ENCODE peak calls at places on chromosome 20, in five cellular contexts. One of them, this sample, is unnamed.

GRCh38 chr20:49281059-49281912 is 3.4 kb upstream of the ZNFX1 start:
- DNase-seq in cardiac muscle cell: peak; percentile 61
- DNase-seq in foreskin keratinocyte: no peak
- DNase-seq in right lobe of liver: no peak
- DNase-seq in lower lobe of right lung: no peak
- DNase-seq in this sample: no peak

GRCh38 chr20:25397827-25398226 is 7.2 kb upstream of the ABHD12 start:
- DNase-seq in cardiac muscle cell: no peak
- DNase-seq in right lobe of liver: no peak
- DNase-seq in foreskin keratinocyte: peak; percentile 48
- DNase-seq in lower lobe of right lung: no peak
- DNase-seq in this sample: no peak

GRCh38 chr20:63635431-63636141 is 8.7 kb upstream of the GMEB2 start:
- DNase-seq in cardiac muscle cell: no peak
- DNase-seq in lower lobe of right lung: peak; percentile 69
- DNase-seq in right lobe of liver: no peak
- DNase-seq in foreskin keratinocyte: no peak
- DNase-seq in this sample: peak; percentile 68

GRCh38 chr20:21430031-21430430 is 32.7 kb upstream of the NKX2-4 start:
- DNase-seq in foreskin keratinocyte: no peak
- DNase-seq in right lobe of liver: no peak
- DNase-seq in cardiac muscle cell: no peak
- DNase-seq in lower lobe of right lung: no peak
- DNase-seq in this sample: no peak

GRCh38 chr20:24835195-24835594 is 113.9 kb upstream of the CST7 start:
- DNase-seq in right lobe of liver: no peak
- DNase-seq in cardiac muscle cell: no peak
- DNase-seq in lower lobe of right lung: no peak
- DNase-seq in foreskin keratinocyte: no peak
- DNase-seq in this sample: no peak

GRCh38 chr20:57396638-57397003 is 5.4 kb downstream of the RBM38 start:
- DNase-seq in right lobe of liver: no peak
- DNase-seq in foreskin keratinocyte: no peak
- DNase-seq in cardiac muscle cell: no peak
- DNase-seq in lower lobe of right lung: no peak
- DNase-seq in this sample: no peak

GRCh38 chr20:5400164-5400762 is 83.5 kb upstream of the PROKR2 start:
- DNase-seq in foreskin keratinocyte: peak; percentile 13
- DNase-seq in cardiac muscle cell: peak; percentile 49
- DNase-seq in right lobe of liver: no peak
- DNase-seq in lower lobe of right lung: no peak
- DNase-seq in this sample: no peak

GRCh38 chr20:59566631-59567524 is 37.5 kb upstream of the PHACTR3 start:
- DNase-seq in cardiac muscle cell: no peak
- DNase-seq in lower lobe of right lung: no peak
- DNase-seq in foreskin keratinocyte: no peak
- DNase-seq in right lobe of liver: no peak
- DNase-seq in this sample: no peak

GRCh38 chr20:38633577-38634093 is 32.0 kb downstream of the ARHGAP40 start:
- DNase-seq in cardiac muscle cell: peak; percentile 51
- DNase-seq in lower lobe of right lung: peak; percentile 57
- DNase-seq in foreskin keratinocyte: no peak
- DNase-seq in right lobe of liver: peak; percentile 56
- DNase-seq in this sample: peak; percentile 40

GRCh38 chr20:23081263-23081811 is 4.8 kb downstream of the CD93 start:
- DNase-seq in right lobe of liver: no peak
- DNase-seq in foreskin keratinocyte: no peak
- DNase-seq in lower lobe of right lung: no peak
- DNase-seq in cardiac muscle cell: no peak
- DNase-seq in this sample: no peak

GRCh38 chr20:20085071-20085470 is 32.7 kb downstream of the CFAP61 start:
- DNase-seq in right lobe of liver: no peak
- DNase-seq in foreskin keratinocyte: no peak
- DNase-seq in lower lobe of right lung: no peak
- DNase-seq in cardiac muscle cell: no peak
- DNase-seq in this sample: no peak

GRCh38 chr20:59525500-59526241 is 78.7 kb upstream of the PHACTR3 start:
- DNase-seq in right lobe of liver: peak; percentile 56
- DNase-seq in cardiac muscle cell: peak; percentile 61
- DNase-seq in lower lobe of right lung: no peak
- DNase-seq in foreskin keratinocyte: peak; percentile 6
- DNase-seq in this sample: no peak

GRCh38 chr20:39916236-39916635 is 772.8 kb downstream of the MAFB start:
- DNase-seq in cardiac muscle cell: no peak
- DNase-seq in lower lobe of right lung: no peak
- DNase-seq in foreskin keratinocyte: peak; percentile 69
- DNase-seq in right lobe of liver: no peak
- DNase-seq in this sample: no peak

GRCh38 chr20:16258766-16259165 is 314.5 kb downstream of the KIF16B start:
- DNase-seq in lower lobe of right lung: no peak
- DNase-seq in foreskin keratinocyte: no peak
- DNase-seq in cardiac muscle cell: no peak
- DNase-seq in right lobe of liver: no peak
- DNase-seq in this sample: no peak

GRCh38 chr20:50003253-50003656 is 20.5 kb downstream of the SNAI1 start:
- DNase-seq in lower lobe of right lung: no peak
- DNase-seq in cardiac muscle cell: peak; percentile 98
- DNase-seq in right lobe of liver: no peak
- DNase-seq in foreskin keratinocyte: peak; percentile 86
- DNase-seq in this sample: no peak

GRCh38 chr20:39009348-39009747 is 47.2 kb downstream of the DHX35 start:
- DNase-seq in foreskin keratinocyte: no peak
- DNase-seq in cardiac muscle cell: no peak
- DNase-seq in right lobe of liver: no peak
- DNase-seq in lower lobe of right lung: no peak
- DNase-seq in this sample: no peak

GRCh38 chr20:24194133-24194532 is 205.6 kb upstream of the GGTLC1 start:
- DNase-seq in foreskin keratinocyte: no peak
- DNase-seq in right lobe of liver: no peak
- DNase-seq in lower lobe of right lung: no peak
- DNase-seq in cardiac muscle cell: no peak
- DNase-seq in this sample: no peak

GRCh38 chr20:19602660-19603389 is 155.2 kb upstream of the RIN2 start:
- DNase-seq in right lobe of liver: no peak
- DNase-seq in foreskin keratinocyte: no peak
- DNase-seq in cardiac muscle cell: no peak
- DNase-seq in lower lobe of right lung: no peak
- DNase-seq in this sample: no peak

GRCh38 chr20:21323640-21324039 is 20.5 kb downstream of the XRN2 start:
- DNase-seq in cardiac muscle cell: peak; percentile 82
- DNase-seq in right lobe of liver: no peak
- DNase-seq in lower lobe of right lung: no peak
- DNase-seq in foreskin keratinocyte: peak; percentile 86
- DNase-seq in this sample: no peak

GRCh38 chr20:59159091-59159821 is 4.4 kb upstream of the ZNF831 start:
- DNase-seq in cardiac muscle cell: no peak
- DNase-seq in lower lobe of right lung: no peak
- DNase-seq in foreskin keratinocyte: no peak
- DNase-seq in right lobe of liver: no peak
- DNase-seq in this sample: peak; percentile 81

GRCh38 chr20:25282796-25283195 is 34.9 kb downstream of the PYGB start:
- DNase-seq in cardiac muscle cell: no peak
- DNase-seq in foreskin keratinocyte: no peak
- DNase-seq in lower lobe of right lung: peak; percentile 40
- DNase-seq in right lobe of liver: peak; percentile 38
- DNase-seq in this sample: no peak

GRCh38 chr20:53077373-53078205 is 105.4 kb downstream of the TSHZ2 start:
- DNase-seq in lower lobe of right lung: no peak
- DNase-seq in foreskin keratinocyte: peak; percentile 30
- DNase-seq in cardiac muscle cell: peak; percentile 56
- DNase-seq in right lobe of liver: peak; percentile 87
- DNase-seq in this sample: no peak

GRCh38 chr20:59813126-59813947 is 120.1 kb downstream of the SYCP2 start:
- DNase-seq in lower lobe of right lung: no peak
- DNase-seq in right lobe of liver: no peak
- DNase-seq in foreskin keratinocyte: no peak
- DNase-seq in cardiac muscle cell: no peak
- DNase-seq in this sample: no peak

GRCh38 chr20:47719211-47719610 is 66.1 kb downstream of the SULF2 start:
- DNase-seq in foreskin keratinocyte: no peak
- DNase-seq in cardiac muscle cell: no peak
- DNase-seq in lower lobe of right lung: no peak
- DNase-seq in right lobe of liver: no peak
- DNase-seq in this sample: no peak

GRCh38 chr20:10469599-10469998 is 34.5 kb downstream of the SLX4IP start:
- DNase-seq in lower lobe of right lung: no peak
- DNase-seq in foreskin keratinocyte: peak; percentile 68
- DNase-seq in cardiac muscle cell: peak; percentile 93
- DNase-seq in right lobe of liver: no peak
- DNase-seq in this sample: no peak

GRCh38 chr20:57661201-57662027 is 41.2 kb upstream of the ZBP1 start:
- DNase-seq in foreskin keratinocyte: no peak
- DNase-seq in lower lobe of right lung: peak; percentile 46
- DNase-seq in right lobe of liver: peak; percentile 39
- DNase-seq in cardiac muscle cell: no peak
- DNase-seq in this sample: peak; percentile 4

GRCh38 chr20:44963325-44964215 is 2.7 kb upstream of the STK4 start:
- DNase-seq in cardiac muscle cell: no peak
- DNase-seq in foreskin keratinocyte: no peak
- DNase-seq in right lobe of liver: no peak
- DNase-seq in lower lobe of right lung: no peak
- DNase-seq in this sample: no peak

GRCh38 chr20:1207293-1207884 is 4.1 kb downstream of the C20orf202 start:
- DNase-seq in cardiac muscle cell: no peak
- DNase-seq in right lobe of liver: no peak
- DNase-seq in foreskin keratinocyte: no peak
- DNase-seq in lower lobe of right lung: no peak
- DNase-seq in this sample: no peak

GRCh38 chr20:1211954-1212497 is 8.8 kb downstream of the C20orf202 start:
- DNase-seq in lower lobe of right lung: no peak
- DNase-seq in foreskin keratinocyte: no peak
- DNase-seq in right lobe of liver: no peak
- DNase-seq in cardiac muscle cell: no peak
- DNase-seq in this sample: no peak

GRCh38 chr20:1210501-1210900 is 7.2 kb downstream of the C20orf202 start:
- DNase-seq in foreskin keratinocyte: peak; percentile 9
- DNase-seq in cardiac muscle cell: no peak
- DNase-seq in right lobe of liver: no peak
- DNase-seq in lower lobe of right lung: no peak
- DNase-seq in this sample: no peak

GRCh38 chr20:1206749-1207148 is 3.5 kb downstream of the C20orf202 start:
- DNase-seq in foreskin keratinocyte: no peak
- DNase-seq in lower lobe of right lung: no peak
- DNase-seq in right lobe of liver: no peak
- DNase-seq in cardiac muscle cell: no peak
- DNase-seq in this sample: no peak

GRCh38 chr20:1209447-1210387 is 6.5 kb downstream of the C20orf202 start:
- DNase-seq in lower lobe of right lung: no peak
- DNase-seq in right lobe of liver: no peak
- DNase-seq in cardiac muscle cell: no peak
- DNase-seq in foreskin keratinocyte: peak; percentile 14
- DNase-seq in this sample: no peak
- TF ChIP-seq CTCF in lower lobe of right lung: no peak
- TF ChIP-seq CTCF in right lobe of liver: no peak
- TF ChIP-seq CTCF in cardiac muscle cell: peak; percentile 29
- TF ChIP-seq CTCF in foreskin keratinocyte: peak; percentile 41
- TF ChIP-seq CTCF in this sample: no peak

GRCh38 chr20:33710681-33711445 is 9.2 kb downstream of the PXMP4 start:
- DNase-seq in cardiac muscle cell: no peak
- DNase-seq in lower lobe of right lung: no peak
- DNase-seq in foreskin keratinocyte: no peak
- DNase-seq in right lobe of liver: no peak
- DNase-seq in this sample: no peak
- H3K27ac ChIP-seq in cardiac muscle cell: no peak overlapping the region
- H3K27ac ChIP-seq in lower lobe of right lung: no peak overlapping the region
- H3K27ac ChIP-seq in foreskin keratinocyte: no peak overlapping the region
- H3K27ac ChIP-seq in right lobe of liver: no peak overlapping the region
- H3K27ac ChIP-seq in this sample: no peak overlapping the region

GRCh38 chr20:36951977-36952738 is 650 bp upstream of the SAMHD1 start:
- DNase-seq in right lobe of liver: no peak
- DNase-seq in lower lobe of right lung: no peak
- DNase-seq in cardiac muscle cell: no peak
- DNase-seq in foreskin keratinocyte: no peak
- DNase-seq in this sample: no peak
- H3K4me1 ChIP-seq in right lobe of liver: no peaks in the 10 kb centered on the region
- H3K4me1 ChIP-seq in lower lobe of right lung: peaks cover 60% of the 10 kb centered on the region
- H3K4me1 ChIP-seq in cardiac muscle cell: no peaks in the 10 kb centered on the region
- H3K4me1 ChIP-seq in foreskin keratinocyte: peaks cover 4% of the 10 kb centered on the region
- H3K4me1 ChIP-seq in this sample: peaks cover 41% of the 10 kb centered on the region

GRCh38 chr20:62364911-62365736 is 2.0 kb downstream of the LAMA5 start:
- DNase-seq in lower lobe of right lung: peak; percentile 81
- DNase-seq in foreskin keratinocyte: no peak
- DNase-seq in cardiac muscle cell: no peak
- DNase-seq in right lobe of liver: peak; percentile 44
- DNase-seq in this sample: no peak

GRCh38 chr20:62361799-62362589 is 5.1 kb downstream of the LAMA5 start:
- DNase-seq in foreskin keratinocyte: no peak
- DNase-seq in lower lobe of right lung: peak; percentile 91
- DNase-seq in right lobe of liver: peak; percentile 85
- DNase-seq in cardiac muscle cell: no peak
- DNase-seq in this sample: no peak

GRCh38 chr20:62362590-62362940 is 4.5 kb downstream of the LAMA5 start:
- DNase-seq in foreskin keratinocyte: no peak
- DNase-seq in cardiac muscle cell: no peak
- DNase-seq in lower lobe of right lung: no peak
- DNase-seq in right lobe of liver: no peak
- DNase-seq in this sample: no peak

GRCh38 chr20:62363920-62364851 is 2.9 kb downstream of the LAMA5 start:
- DNase-seq in foreskin keratinocyte: no peak
- DNase-seq in cardiac muscle cell: peak; percentile 53
- DNase-seq in right lobe of liver: peak; percentile 51
- DNase-seq in lower lobe of right lung: peak; percentile 47
- DNase-seq in this sample: no peak

DNA sequence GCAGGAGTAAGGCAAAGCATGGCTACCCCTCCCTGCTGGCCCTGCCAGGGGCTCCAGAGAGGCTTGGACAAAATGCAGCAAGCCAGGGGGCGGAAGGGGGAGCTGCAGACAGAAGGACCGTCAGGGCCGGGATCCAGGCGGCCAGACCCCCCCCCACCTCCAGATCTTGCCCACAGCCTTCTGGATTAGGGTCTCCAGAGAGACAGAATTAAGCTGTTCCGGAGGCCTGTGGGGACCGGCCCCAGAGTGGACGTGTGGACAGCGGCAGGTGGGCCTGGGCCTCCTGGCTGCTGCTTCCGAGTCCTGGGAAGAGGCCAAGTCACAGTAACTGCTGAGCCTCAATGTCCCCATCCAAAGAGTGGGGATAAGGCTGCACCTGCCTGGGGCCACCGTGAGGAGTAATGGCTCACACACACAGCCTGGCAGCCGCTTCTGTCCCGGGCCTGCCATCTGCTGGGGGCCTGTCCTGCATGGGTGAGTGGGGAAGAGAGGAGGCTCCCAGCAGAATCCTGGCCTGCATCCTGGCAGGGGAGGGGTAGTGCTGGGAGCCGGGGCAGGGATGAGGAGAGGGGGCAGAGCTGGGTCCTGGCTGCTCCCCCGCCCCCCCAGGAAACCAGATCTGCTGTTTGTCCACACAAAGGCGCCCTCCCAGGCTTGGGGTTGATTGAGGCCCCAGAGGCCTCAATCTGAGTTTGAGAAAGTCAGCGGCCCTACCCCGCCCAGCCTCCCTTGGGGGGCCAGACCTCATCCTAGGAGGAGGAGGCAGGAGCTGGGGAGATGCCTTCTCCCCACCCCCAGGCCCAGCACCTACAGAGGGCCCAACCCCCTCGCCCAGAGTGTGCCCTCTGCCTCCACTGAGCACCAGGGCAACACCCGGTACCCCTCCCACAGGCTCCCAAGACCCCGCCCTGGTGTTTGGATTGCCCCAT is 3.9 kb downstream of the LAMA5 start:
- DNase-seq in cardiac muscle cell: no peak
- DNase-seq in right lobe of liver: peak; percentile 57
- DNase-seq in foreskin keratinocyte: no peak
- DNase-seq in lower lobe of right lung: peak; percentile 48
- DNase-seq in this sample: no peak
- TF ChIP-seq CTCF in cardiac muscle cell: no peak
- TF ChIP-seq CTCF in right lobe of liver: no peak
- TF ChIP-seq CTCF in foreskin keratinocyte: peak; percentile 48
- TF ChIP-seq CTCF in lower lobe of right lung: no peak
- TF ChIP-seq CTCF in this sample: no peak